ENCODE peak calls at places on chromosomes 16 and 17, in four cellular contexts. One of them, this sample, is unnamed.

GRCh38 chr17:34902761-34903325 is 58.4 kb downstream of the CCT6B start:
- DNase-seq in right atrium auricular region: no peak
- DNase-seq in stomach: no peak
- DNase-seq in DND-41: no peak
- DNase-seq in this sample: no peak

GRCh38 chr16:86680661-86681439 is 102.5 kb downstream of the FOXL1 start:
- DNase-seq in right atrium auricular region: no peak
- DNase-seq in stomach: no peak
- DNase-seq in DND-41: no peak
- DNase-seq in this sample: no peak

GRCh38 chr17:78010759-78011158 is 52.3 kb downstream of the TNRC6C start:
- DNase-seq in right atrium auricular region: no peak
- DNase-seq in stomach: no peak
- DNase-seq in DND-41: no peak
- DNase-seq in this sample: no peak

GRCh38 chr17:72115789-72116520 is 4.9 kb upstream of the SOX9 start:
- DNase-seq in right atrium auricular region: no peak
- DNase-seq in stomach: no peak
- DNase-seq in DND-41: no peak
- DNase-seq in this sample: no peak

GRCh38 chr17:68709995-68710780 is 109.0 kb upstream of the FAM20A start:
- DNase-seq in right atrium auricular region: no peak
- DNase-seq in stomach: no peak
- DNase-seq in DND-41: no peak
- DNase-seq in this sample: no peak

GRCh38 chr17:47203984-47204721 is 5.0 kb upstream of the MYL4 start:
- DNase-seq in right atrium auricular region: no peak
- DNase-seq in stomach: no peak
- DNase-seq in DND-41: peak; percentile 73
- DNase-seq in this sample: no peak

GRCh38 chr17:78022425-78022824 is 63.9 kb downstream of the TNRC6C start:
- DNase-seq in right atrium auricular region: no peak
- DNase-seq in stomach: no peak
- DNase-seq in DND-41: no peak
- DNase-seq in this sample: no peak

GRCh38 chr17:50765454-50766221 is 1.7 kb downstream of the ANKRD40CL start:
- DNase-seq in right atrium auricular region: no peak
- DNase-seq in stomach: no peak
- DNase-seq in DND-41: no peak
- DNase-seq in this sample: no peak

GRCh38 chr16:21156767-21157467 is 1.6 kb upstream of the LDAF1 start:
- DNase-seq in right atrium auricular region: no peak
- DNase-seq in stomach: peak; percentile 30
- DNase-seq in DND-41: peak; percentile 36
- DNase-seq in this sample: peak; percentile 33

GRCh38 chr17:73196500-73196899 is 3.6 kb downstream of the COG1 start:
- DNase-seq in right atrium auricular region: no peak
- DNase-seq in stomach: peak; percentile 62
- DNase-seq in DND-41: no peak
- DNase-seq in this sample: peak; percentile 77

GRCh38 chr16:29775742-29776408 is 2.2 kb upstream of the ZG16 start:
- DNase-seq in right atrium auricular region: no peak
- DNase-seq in stomach: no peak
- DNase-seq in DND-41: no peak
- DNase-seq in this sample: no peak

GRCh38 chr17:42577140-42577531 is 393 bp downstream of the PSMC3IP start:
- DNase-seq in right atrium auricular region: no peak
- DNase-seq in stomach: no peak
- DNase-seq in DND-41: peak; percentile 57
- DNase-seq in this sample: no peak

GRCh38 chr17:73952498-73953205 is 250.8 kb upstream of the RPL38 start:
- DNase-seq in right atrium auricular region: no peak
- DNase-seq in stomach: peak; percentile 36
- DNase-seq in DND-41: no peak
- DNase-seq in this sample: peak; percentile 3

GRCh38 chr17:8209909-8210760 is at the start of gene AURKB:
- DNase-seq in right atrium auricular region: peak; percentile 96
- DNase-seq in stomach: peak; percentile 95
- DNase-seq in DND-41: peak; percentile 93
- DNase-seq in this sample: peak; percentile 96

GRCh38 chr17:69870091-69870530 is 204.9 kb upstream of the KCNJ16 start:
- DNase-seq in right atrium auricular region: no peak
- DNase-seq in stomach: no peak
- DNase-seq in DND-41: no peak
- DNase-seq in this sample: no peak

GRCh38 chr17:64786337-64786736 is 124.2 kb upstream of the SMURF2 start:
- DNase-seq in right atrium auricular region: no peak
- DNase-seq in stomach: no peak
- DNase-seq in DND-41: no peak
- DNase-seq in this sample: no peak

DNA sequence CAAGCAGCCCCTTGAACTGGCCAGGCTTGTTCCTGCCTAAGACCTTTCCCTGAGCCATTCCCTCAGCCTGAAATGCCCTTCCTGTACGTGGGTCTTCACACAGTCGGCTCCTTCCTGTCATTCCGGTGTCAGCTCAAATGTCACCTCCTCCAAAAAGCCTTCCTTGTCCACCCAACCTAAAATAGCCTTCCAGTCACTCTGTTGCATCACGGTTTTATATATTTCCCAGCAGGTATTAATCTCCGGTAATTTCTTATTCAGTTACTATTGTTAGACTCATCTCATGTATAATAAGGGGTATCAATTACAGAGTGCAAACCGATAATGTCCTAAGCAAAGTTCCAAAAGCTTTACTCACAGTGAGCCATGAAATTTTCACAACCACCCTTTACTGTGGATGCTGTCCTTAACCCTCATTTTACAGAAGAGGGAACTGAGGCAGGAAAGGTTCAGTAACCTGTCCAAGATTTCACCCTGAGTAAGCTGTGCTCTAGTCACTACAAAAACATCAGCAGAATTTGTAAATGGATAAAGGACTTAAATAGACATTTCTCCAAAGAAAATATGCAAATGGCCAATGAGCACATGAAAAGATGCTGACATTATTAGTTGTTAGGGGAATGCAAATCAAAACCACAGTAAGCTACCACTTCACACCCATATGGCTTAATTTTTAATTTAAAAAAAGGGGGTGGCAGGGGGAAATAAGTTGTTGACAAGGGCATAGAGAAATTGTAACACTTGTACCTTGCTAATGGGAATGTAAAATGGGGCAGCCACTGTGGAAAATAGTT is 51.6 kb downstream of the C17orf67 start:
- DNase-seq in right atrium auricular region: no peak
- DNase-seq in stomach: no peak
- DNase-seq in DND-41: no peak
- DNase-seq in this sample: no peak
- H3K27ac ChIP-seq in right atrium auricular region: no peak overlapping the region
- H3K27ac ChIP-seq in stomach: no peak overlapping the region
- H3K27ac ChIP-seq in DND-41: peak overlapping the region; percentile 96
- H3K27ac ChIP-seq in this sample: no peak overlapping the region

GRCh38 chr16:81629032-81629802 is 149.9 kb upstream of the PLCG2 start:
- DNase-seq in right atrium auricular region: no peak
- DNase-seq in stomach: no peak
- DNase-seq in DND-41: no peak
- DNase-seq in this sample: no peak
- H3K4me1 ChIP-seq in right atrium auricular region: peaks cover 13% of the 10 kb centered on the region
- H3K4me1 ChIP-seq in stomach: peaks cover 25% of the 10 kb centered on the region
- H3K4me1 ChIP-seq in DND-41: peaks cover 19% of the 10 kb centered on the region
- H3K4me1 ChIP-seq in this sample: peaks cover 37% of the 10 kb centered on the region

DNA sequence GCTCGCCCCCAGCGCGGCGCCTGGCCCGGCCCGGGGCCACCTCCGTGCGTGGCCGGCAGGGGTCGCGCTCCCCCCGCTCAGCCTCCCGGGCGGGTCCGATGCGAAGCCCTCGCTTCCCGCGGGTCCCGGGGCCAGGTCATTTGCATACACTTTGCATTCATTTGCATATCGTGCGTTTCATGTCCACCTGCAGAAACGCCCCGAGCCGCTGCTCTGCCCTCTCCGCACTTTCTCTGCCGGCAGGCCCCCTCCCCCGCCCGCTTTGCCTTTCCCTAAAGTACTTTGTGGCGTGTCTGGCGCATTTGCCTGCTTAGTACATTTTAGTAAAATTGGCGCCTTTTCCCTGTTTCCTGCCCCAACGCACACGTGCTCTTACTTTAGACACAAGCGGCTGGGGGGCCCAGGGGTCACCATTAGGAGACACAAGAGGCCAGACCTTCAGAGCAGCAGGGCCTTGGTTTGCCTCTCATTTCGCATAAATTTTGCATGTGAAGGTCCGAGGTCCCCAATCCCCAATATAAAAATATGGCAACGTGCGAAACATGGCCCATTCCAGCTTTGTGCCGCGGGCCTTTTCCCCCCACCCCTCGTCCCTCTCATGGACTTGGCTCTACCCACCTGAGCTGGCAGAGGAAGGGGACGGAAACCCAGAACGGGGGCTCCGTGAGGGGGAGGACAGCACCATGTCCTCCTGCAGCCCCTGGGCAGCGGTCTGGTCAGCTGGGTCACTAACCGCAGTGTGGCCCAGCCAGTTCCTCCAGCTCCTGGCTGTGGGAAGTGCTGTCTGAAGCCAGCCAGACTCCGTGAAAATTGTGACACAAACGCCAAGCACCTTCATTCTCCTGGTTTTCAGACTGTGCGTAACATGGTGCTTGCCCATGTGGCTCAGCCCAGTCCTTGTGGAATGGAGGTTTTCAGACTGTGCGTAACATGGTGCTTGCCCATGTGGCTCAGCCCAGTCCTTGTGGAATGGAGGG is 34.8 kb downstream of the CBFA2T3 start:
- DNase-seq in right atrium auricular region: no peak
- DNase-seq in stomach: peak; percentile 63
- DNase-seq in DND-41: peak; percentile 76
- DNase-seq in this sample: no peak
- TF ChIP-seq CTCF in right atrium auricular region: peak; percentile 71
- TF ChIP-seq CTCF in stomach: no peak
- TF ChIP-seq CTCF in DND-41: peak; percentile 76
- TF ChIP-seq CTCF in this sample: peak; percentile 50

DNA sequence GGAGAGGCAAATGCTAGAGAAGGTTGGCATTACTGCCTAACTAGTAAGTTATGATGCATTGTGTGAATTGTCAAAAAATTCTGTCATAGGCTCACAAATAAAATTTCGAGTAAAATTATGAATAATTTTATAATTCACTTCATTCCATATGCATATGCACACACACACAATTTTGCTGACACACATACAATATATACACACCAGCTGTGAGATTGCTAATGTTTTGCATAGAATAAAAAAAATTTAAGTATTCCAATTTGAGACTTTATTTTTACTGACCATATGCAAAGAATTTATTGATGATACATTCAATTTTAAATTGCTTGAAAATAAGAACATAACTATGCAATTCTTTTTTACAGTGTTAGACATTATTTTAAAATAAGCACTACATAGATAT is 6.8 kb upstream of the TMEM100 start:
- DNase-seq in right atrium auricular region: no peak
- DNase-seq in stomach: no peak
- DNase-seq in DND-41: no peak
- DNase-seq in this sample: no peak
- H3K27ac ChIP-seq in right atrium auricular region: no peak overlapping the region
- H3K27ac ChIP-seq in stomach: no peak overlapping the region
- H3K27ac ChIP-seq in DND-41: no peak overlapping the region
- H3K27ac ChIP-seq in this sample: no peak overlapping the region

GRCh38 chr16:89476811-89477261 is 13.5 kb downstream of the ANKRD11 start:
- DNase-seq in right atrium auricular region: no peak
- DNase-seq in stomach: no peak
- DNase-seq in DND-41: no peak
- DNase-seq in this sample: no peak
- H3K4me1 ChIP-seq in right atrium auricular region: peaks cover 82% of the 10 kb centered on the region
- H3K4me1 ChIP-seq in stomach: peaks cover 70% of the 10 kb centered on the region
- H3K4me1 ChIP-seq in DND-41: peaks cover 35% of the 10 kb centered on the region
- H3K4me1 ChIP-seq in this sample: peaks cover 10% of the 10 kb centered on the region

GRCh38 chr16:84044108-84044488 is 1.5 kb upstream of the SLC38A8 start:
- DNase-seq in right atrium auricular region: no peak
- DNase-seq in stomach: no peak
- DNase-seq in DND-41: no peak
- DNase-seq in this sample: no peak
- TF ChIP-seq CTCF in right atrium auricular region: peak; percentile 25
- TF ChIP-seq CTCF in stomach: no peak
- TF ChIP-seq CTCF in DND-41: peak; percentile 43
- TF ChIP-seq CTCF in this sample: no peak

DNA sequence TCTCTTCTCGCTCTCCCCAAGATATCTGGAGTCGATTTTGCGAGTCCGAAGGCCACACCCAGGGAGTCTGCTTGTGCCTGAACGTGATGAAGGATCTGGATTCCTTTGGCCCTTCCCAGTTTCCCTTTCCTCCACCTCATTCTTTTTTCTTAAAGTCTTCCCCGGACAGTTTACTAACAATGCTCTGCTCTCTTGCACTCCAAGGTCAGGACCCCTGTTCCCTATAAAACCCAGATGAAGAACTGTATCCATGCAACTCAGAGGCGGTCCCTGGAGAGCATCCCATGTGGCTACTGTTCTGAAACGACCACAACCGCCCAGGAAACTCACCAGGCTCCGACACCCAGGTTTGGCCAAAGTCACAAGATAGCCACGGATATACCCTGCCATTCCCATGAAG is 125.5 kb upstream of the ZFHX3 start:
- DNase-seq in right atrium auricular region: no peak
- DNase-seq in stomach: no peak
- DNase-seq in DND-41: no peak
- DNase-seq in this sample: no peak
- H3K27ac ChIP-seq in right atrium auricular region: peak overlapping the region; percentile 59
- H3K27ac ChIP-seq in stomach: peak overlapping the region; percentile 62
- H3K27ac ChIP-seq in DND-41: no peak overlapping the region
- H3K27ac ChIP-seq in this sample: peak overlapping the region; percentile 45

GRCh38 chr16:2511996-2512919 is 1.5 kb upstream of the ATP6V0C start:
- DNase-seq in right atrium auricular region: no peak
- DNase-seq in stomach: no peak
- DNase-seq in DND-41: no peak
- DNase-seq in this sample: no peak

GRCh38 chr16:2514333-2515179 is 804 bp downstream of the ATP6V0C start:
- DNase-seq in right atrium auricular region: no peak
- DNase-seq in stomach: peak; percentile 43
- DNase-seq in DND-41: peak; percentile 32
- DNase-seq in this sample: peak; percentile 69

GRCh38 chr16:2512920-2513404 is 790 bp upstream of the ATP6V0C start:
- DNase-seq in right atrium auricular region: no peak
- DNase-seq in stomach: no peak
- DNase-seq in DND-41: peak; percentile 57
- DNase-seq in this sample: no peak

GRCh38 chr16:2515180-2515803 is 1.5 kb downstream of the ATP6V0C start:
- DNase-seq in right atrium auricular region: no peak
- DNase-seq in stomach: peak; percentile 55
- DNase-seq in DND-41: no peak
- DNase-seq in this sample: peak; percentile 37

GRCh38 chr16:2513405-2514332 is at the start of gene ATP6V0C:
- DNase-seq in right atrium auricular region: peak; percentile 93
- DNase-seq in stomach: peak; percentile 97
- DNase-seq in DND-41: peak; percentile 92
- DNase-seq in this sample: peak; percentile 96
- H3K4me1 ChIP-seq in right atrium auricular region: peaks cover 63% of the 10 kb centered on the region
- H3K4me1 ChIP-seq in stomach: peaks cover 56% of the 10 kb centered on the region
- H3K4me1 ChIP-seq in DND-41: peaks cover 50% of the 10 kb centered on the region
- H3K4me1 ChIP-seq in this sample: peaks cover 28% of the 10 kb centered on the region